ENCODE peak calls at places on chromosomes 5 and 9, in seven cellular contexts. One of them, this sample, is unnamed.

GRCh38 chr5:124504081-124504916 is 242.1 kb downstream of the ZNF608 start:
- DNase-seq in GM06990: no peak
- DNase-seq in heart right ventricle: no peak
- DNase-seq in gastrocnemius medialis: no peak
- DNase-seq in sigmoid colon: no peak
- DNase-seq in AG04449: no peak
- DNase-seq in OCI-LY7: peak
- DNase-seq in this sample: no peak

GRCh38 chr9:97413462-97413861 is 1.6 kb downstream of the TDRD7 start:
- DNase-seq in GM06990: no peak
- DNase-seq in heart right ventricle: no peak
- DNase-seq in gastrocnemius medialis: no peak
- DNase-seq in sigmoid colon: no peak
- DNase-seq in AG04449: no peak
- DNase-seq in OCI-LY7: no peak
- DNase-seq in this sample: no peak

GRCh38 chr9:107131108-107131799 is 151.8 kb upstream of the RAD23B start:
- DNase-seq in GM06990: no peak
- DNase-seq in heart right ventricle: no peak
- DNase-seq in gastrocnemius medialis: peak
- DNase-seq in sigmoid colon: no peak
- DNase-seq in AG04449: no peak
- DNase-seq in OCI-LY7: no peak
- DNase-seq in this sample: no peak

GRCh38 chr9:93193373-93193725 is 9.4 kb downstream of the WNK2 start:
- DNase-seq in GM06990: no peak
- DNase-seq in heart right ventricle: no peak
- DNase-seq in gastrocnemius medialis: no peak
- DNase-seq in sigmoid colon: no peak
- DNase-seq in AG04449: no peak
- DNase-seq in OCI-LY7: no peak
- DNase-seq in this sample: no peak

GRCh38 chr5:175822225-175822624 is 49.2 kb upstream of the CPLX2 start:
- DNase-seq in GM06990: no peak
- DNase-seq in heart right ventricle: no peak
- DNase-seq in gastrocnemius medialis: no peak
- DNase-seq in sigmoid colon: no peak
- DNase-seq in AG04449: no peak
- DNase-seq in OCI-LY7: no peak
- DNase-seq in this sample: no peak

GRCh38 chr9:127664678-127665507 is 41.9 kb upstream of the CFAP157 start:
- DNase-seq in GM06990: no peak
- DNase-seq in heart right ventricle: no peak
- DNase-seq in gastrocnemius medialis: no peak
- DNase-seq in sigmoid colon: no peak
- DNase-seq in AG04449: peak
- DNase-seq in OCI-LY7: no peak
- DNase-seq in this sample: peak

GRCh38 chr5:32785639-32786216 is 74.6 kb downstream of the NPR3 start:
- DNase-seq in GM06990: no peak
- DNase-seq in heart right ventricle: no peak
- DNase-seq in gastrocnemius medialis: no peak
- DNase-seq in sigmoid colon: no peak
- DNase-seq in AG04449: no peak
- DNase-seq in OCI-LY7: no peak
- DNase-seq in this sample: peak

GRCh38 chr5:660491-661030 is 32.6 kb downstream of the TPPP start:
- DNase-seq in GM06990: no peak
- DNase-seq in heart right ventricle: no peak
- DNase-seq in gastrocnemius medialis: no peak
- DNase-seq in sigmoid colon: no peak
- DNase-seq in AG04449: no peak
- DNase-seq in OCI-LY7: no peak
- DNase-seq in this sample: no peak

GRCh38 chr9:17003576-17004240 is 131.1 kb upstream of the CNTLN start:
- DNase-seq in GM06990: no peak
- DNase-seq in heart right ventricle: no peak
- DNase-seq in gastrocnemius medialis: no peak
- DNase-seq in sigmoid colon: no peak
- DNase-seq in AG04449: no peak
- DNase-seq in OCI-LY7: no peak
- DNase-seq in this sample: peak

GRCh38 chr5:82448374-82448773 is 170.2 kb upstream of the RPS23 start:
- DNase-seq in GM06990: no peak
- DNase-seq in heart right ventricle: no peak
- DNase-seq in gastrocnemius medialis: no peak
- DNase-seq in sigmoid colon: no peak
- DNase-seq in AG04449: no peak
- DNase-seq in OCI-LY7: no peak
- DNase-seq in this sample: no peak

GRCh38 chr9:68714416-68715180 is 9.6 kb downstream of the PIP5K1B start:
- DNase-seq in GM06990: no peak
- DNase-seq in heart right ventricle: no peak
- DNase-seq in gastrocnemius medialis: no peak
- DNase-seq in sigmoid colon: no peak
- DNase-seq in AG04449: no peak
- DNase-seq in OCI-LY7: no peak
- DNase-seq in this sample: no peak

GRCh38 chr9:125966959-125967711 is 220.0 kb downstream of the PBX3 start:
- DNase-seq in GM06990: no peak
- DNase-seq in heart right ventricle: no peak
- DNase-seq in gastrocnemius medialis: no peak
- DNase-seq in sigmoid colon: no peak
- DNase-seq in AG04449: no peak
- DNase-seq in OCI-LY7: no peak
- DNase-seq in this sample: no peak

GRCh38 chr5:97071101-97071500 is 71.3 kb downstream of the LIX1 start:
- DNase-seq in GM06990: no peak
- DNase-seq in heart right ventricle: no peak
- DNase-seq in gastrocnemius medialis: peak
- DNase-seq in sigmoid colon: peak
- DNase-seq in AG04449: peak
- DNase-seq in OCI-LY7: no peak
- DNase-seq in this sample: peak

GRCh38 chr9:114988962-114989599 is 58.7 kb upstream of the TNFSF8 start:
- DNase-seq in GM06990: peak
- DNase-seq in heart right ventricle: no peak
- DNase-seq in gastrocnemius medialis: no peak
- DNase-seq in sigmoid colon: no peak
- DNase-seq in AG04449: no peak
- DNase-seq in OCI-LY7: no peak
- DNase-seq in this sample: peak

GRCh38 chr5:21931076-21931475 is 922.1 kb downstream of the CDH12 start:
- DNase-seq in GM06990: no peak
- DNase-seq in heart right ventricle: no peak
- DNase-seq in gastrocnemius medialis: no peak
- DNase-seq in sigmoid colon: no peak
- DNase-seq in AG04449: no peak
- DNase-seq in OCI-LY7: no peak
- DNase-seq in this sample: no peak

GRCh38 chr5:155089649-155090048 is 76.1 kb downstream of the KIF4B start:
- DNase-seq in GM06990: no peak
- DNase-seq in heart right ventricle: no peak
- DNase-seq in gastrocnemius medialis: no peak
- DNase-seq in sigmoid colon: no peak
- DNase-seq in AG04449: no peak
- DNase-seq in OCI-LY7: no peak
- DNase-seq in this sample: peak

GRCh38 chr5:97624861-97625260 is 441.8 kb upstream of the RIOK2 start:
- DNase-seq in GM06990: no peak
- DNase-seq in heart right ventricle: no peak
- DNase-seq in gastrocnemius medialis: no peak
- DNase-seq in sigmoid colon: no peak
- DNase-seq in AG04449: peak
- DNase-seq in OCI-LY7: no peak
- DNase-seq in this sample: no peak

GRCh38 chr9:70411141-70411929 is 3.1 kb downstream of the KLF9 start:
- DNase-seq in GM06990: no peak
- DNase-seq in heart right ventricle: peak
- DNase-seq in gastrocnemius medialis: peak
- DNase-seq in sigmoid colon: peak
- DNase-seq in AG04449: no peak
- DNase-seq in OCI-LY7: no peak
- DNase-seq in this sample: peak

GRCh38 chr9:23824241-23825142 is 1.5 kb downstream of the ELAVL2 start:
- DNase-seq in GM06990: no peak
- DNase-seq in heart right ventricle: no peak
- DNase-seq in gastrocnemius medialis: no peak
- DNase-seq in sigmoid colon: no peak
- DNase-seq in AG04449: no peak
- DNase-seq in OCI-LY7: no peak
- DNase-seq in this sample: peak
- H3K4me3 ChIP-seq in GM06990: no peak
- H3K4me3 ChIP-seq in heart right ventricle: peak
- H3K4me3 ChIP-seq in gastrocnemius medialis: peak
- H3K4me3 ChIP-seq in sigmoid colon: no peak
- H3K4me3 ChIP-seq in AG04449: no peak
- H3K4me3 ChIP-seq in OCI-LY7: no peak
- H3K4me3 ChIP-seq in this sample: no peak

GRCh38 chr9:134458111-134458845 is 132.0 kb downstream of the RXRA start:
- DNase-seq in GM06990: no peak
- DNase-seq in heart right ventricle: peak
- DNase-seq in gastrocnemius medialis: no peak
- DNase-seq in sigmoid colon: no peak
- DNase-seq in AG04449: no peak
- DNase-seq in OCI-LY7: no peak
- DNase-seq in this sample: no peak

GRCh38 chr9:134457321-134457923 is 131.2 kb downstream of the RXRA start:
- DNase-seq in GM06990: no peak
- DNase-seq in heart right ventricle: no peak
- DNase-seq in gastrocnemius medialis: no peak
- DNase-seq in sigmoid colon: no peak
- DNase-seq in AG04449: no peak
- DNase-seq in OCI-LY7: no peak
- DNase-seq in this sample: no peak

GRCh38 chr9:134455951-134456739 is 129.9 kb downstream of the RXRA start:
- DNase-seq in GM06990: no peak
- DNase-seq in heart right ventricle: peak
- DNase-seq in gastrocnemius medialis: peak
- DNase-seq in sigmoid colon: peak
- DNase-seq in AG04449: peak
- DNase-seq in OCI-LY7: no peak
- DNase-seq in this sample: peak

GRCh38 chr9:134455537-134455936 is 129.3 kb downstream of the RXRA start:
- DNase-seq in GM06990: no peak
- DNase-seq in heart right ventricle: no peak
- DNase-seq in gastrocnemius medialis: no peak
- DNase-seq in sigmoid colon: no peak
- DNase-seq in AG04449: no peak
- DNase-seq in OCI-LY7: no peak
- DNase-seq in this sample: no peak

GRCh38 chr9:134456740-134457315 is 130.6 kb downstream of the RXRA start:
- DNase-seq in GM06990: no peak
- DNase-seq in heart right ventricle: no peak
- DNase-seq in gastrocnemius medialis: no peak
- DNase-seq in sigmoid colon: no peak
- DNase-seq in AG04449: no peak
- DNase-seq in OCI-LY7: no peak
- DNase-seq in this sample: no peak
- TF ChIP-seq CTCF in GM06990: no peak
- TF ChIP-seq CTCF in heart right ventricle: no peak
- TF ChIP-seq CTCF in gastrocnemius medialis: no peak
- TF ChIP-seq CTCF in sigmoid colon: no peak
- TF ChIP-seq CTCF in AG04449: peak
- TF ChIP-seq CTCF in OCI-LY7: no peak
- TF ChIP-seq CTCF in this sample: peak

GRCh38 chr9:137406085-137406773 is 16.7 kb downstream of the EXD3 start:
- DNase-seq in GM06990: no peak
- DNase-seq in heart right ventricle: no peak
- DNase-seq in gastrocnemius medialis: no peak
- DNase-seq in sigmoid colon: no peak
- DNase-seq in AG04449: no peak
- DNase-seq in OCI-LY7: no peak
- DNase-seq in this sample: no peak

GRCh38 chr9:137405677-137406081 is 17.3 kb downstream of the EXD3 start:
- DNase-seq in GM06990: no peak
- DNase-seq in heart right ventricle: no peak
- DNase-seq in gastrocnemius medialis: no peak
- DNase-seq in sigmoid colon: no peak
- DNase-seq in AG04449: no peak
- DNase-seq in OCI-LY7: no peak
- DNase-seq in this sample: no peak

GRCh38 chr9:137408651-137409405 is 14.1 kb downstream of the EXD3 start:
- DNase-seq in GM06990: no peak
- DNase-seq in heart right ventricle: no peak
- DNase-seq in gastrocnemius medialis: no peak
- DNase-seq in sigmoid colon: no peak
- DNase-seq in AG04449: no peak
- DNase-seq in OCI-LY7: no peak
- DNase-seq in this sample: no peak

GRCh38 chr9:137407590-137408300 is 15.2 kb downstream of the EXD3 start:
- DNase-seq in GM06990: no peak
- DNase-seq in heart right ventricle: peak
- DNase-seq in gastrocnemius medialis: no peak
- DNase-seq in sigmoid colon: peak
- DNase-seq in AG04449: no peak
- DNase-seq in OCI-LY7: no peak
- DNase-seq in this sample: peak

GRCh38 chr9:137406876-137407589 is 15.9 kb downstream of the EXD3 start:
- DNase-seq in GM06990: peak
- DNase-seq in heart right ventricle: peak
- DNase-seq in gastrocnemius medialis: no peak
- DNase-seq in sigmoid colon: no peak
- DNase-seq in AG04449: no peak
- DNase-seq in OCI-LY7: no peak
- DNase-seq in this sample: peak
- H3K4me3 ChIP-seq in GM06990: peak
- H3K4me3 ChIP-seq in heart right ventricle: peak
- H3K4me3 ChIP-seq in gastrocnemius medialis: peak
- H3K4me3 ChIP-seq in sigmoid colon: peak
- H3K4me3 ChIP-seq in AG04449: peak
- H3K4me3 ChIP-seq in OCI-LY7: no peak
- H3K4me3 ChIP-seq in this sample: peak

GRCh38 chr5:147509041-147509709 is 693 bp downstream of the DPYSL3 start:
- DNase-seq in GM06990: peak
- DNase-seq in heart right ventricle: peak
- DNase-seq in gastrocnemius medialis: peak
- DNase-seq in sigmoid colon: peak
- DNase-seq in AG04449: no peak
- DNase-seq in OCI-LY7: no peak
- DNase-seq in this sample: peak

GRCh38 chr5:147510885-147511284 is 1.0 kb upstream of the DPYSL3 start:
- DNase-seq in GM06990: no peak
- DNase-seq in heart right ventricle: no peak
- DNase-seq in gastrocnemius medialis: no peak
- DNase-seq in sigmoid colon: no peak
- DNase-seq in AG04449: no peak
- DNase-seq in OCI-LY7: no peak
- DNase-seq in this sample: no peak

GRCh38 chr5:147508711-147509040 is 1.2 kb downstream of the DPYSL3 start:
- DNase-seq in GM06990: no peak
- DNase-seq in heart right ventricle: no peak
- DNase-seq in gastrocnemius medialis: no peak
- DNase-seq in sigmoid colon: no peak
- DNase-seq in AG04449: no peak
- DNase-seq in OCI-LY7: no peak
- DNase-seq in this sample: peak

GRCh38 chr5:147507480-147508126 is 2.3 kb downstream of the DPYSL3 start:
- DNase-seq in GM06990: no peak
- DNase-seq in heart right ventricle: no peak
- DNase-seq in gastrocnemius medialis: no peak
- DNase-seq in sigmoid colon: peak
- DNase-seq in AG04449: no peak
- DNase-seq in OCI-LY7: no peak
- DNase-seq in this sample: peak

GRCh38 chr5:147509710-147510651 is at the start of gene DPYSL3:
- DNase-seq in GM06990: peak
- DNase-seq in heart right ventricle: peak
- DNase-seq in gastrocnemius medialis: peak
- DNase-seq in sigmoid colon: peak
- DNase-seq in AG04449: no peak
- DNase-seq in OCI-LY7: no peak
- DNase-seq in this sample: peak
- TF ChIP-seq CTCF in GM06990: no peak
- TF ChIP-seq CTCF in heart right ventricle: peak
- TF ChIP-seq CTCF in gastrocnemius medialis: no peak
- TF ChIP-seq CTCF in sigmoid colon: peak
- TF ChIP-seq CTCF in AG04449: peak
- TF ChIP-seq CTCF in OCI-LY7: no peak
- TF ChIP-seq CTCF in this sample: peak